ENCODE peak calls at places on chromosomes 2 and 18, in nine cellular contexts. H, J, W, Y, S, M, R, F and Z are unnamed samples.
A peak's percentile ranks its signal among the peaks of the same experiment; 100 is the strongest.

GRCh38 chr2:66440011-66440542 is 5.2 kb downstream of the MEIS1 start:
- DNase-seq in H (no peak), J (no peak), W (no peak), Y (no peak), S (no peak), M (peak; percentile 23), R (no peak), F (no peak), Z (no peak)

GRCh38 chr2:240134466-240134865 is 1.6 kb downstream of the COPS9 start:
- DNase-seq in H (peak; percentile 14), J (no peak), W (peak; percentile 55), Y (no peak), S (no peak), M (no peak), R (no peak), F (no peak), Z (no peak)

GRCh38 chr2:64622443-64623231 is 31.1 kb downstream of the SERTAD2 start:
- DNase-seq in H (no peak), J (peak; percentile 48), W (no peak), Y (no peak), S (no peak), M (no peak), R (no peak), F (peak; percentile 32), Z (no peak)

GRCh38 chr2:239499989-239500914 is 99.4 kb upstream of the HDAC4 start:
- DNase-seq in H (no peak), J (no peak), W (no peak), Y (no peak), S (no peak), M (peak; percentile 38), R (peak; percentile 7), F (no peak), Z (no peak)

GRCh38 chr2:136242687-136243277 is 124.8 kb upstream of the CXCR4 start:
- DNase-seq in H (peak; percentile 60), J (peak; percentile 32), W (no peak), Y (no peak), S (no peak), M (no peak), R (no peak), F (no peak), Z (peak; percentile 30)

GRCh38 chr2:120912101-120912985 is 176.7 kb downstream of the GLI2 start:
- DNase-seq in H (no peak), J (no peak), W (no peak), Y (peak; percentile 90), S (no peak), M (peak; percentile 89), R (no peak), F (peak; percentile 76), Z (no peak)

GRCh38 chr2:229048134-229048533 is 223.0 kb downstream of the PID1 start:
- DNase-seq in H (no peak), J (no peak), W (no peak), Y (no peak), S (no peak), M (no peak), R (no peak), F (no peak), Z (no peak)

GRCh38 chr18:76410660-76411417 is 84.2 kb downstream of the ZNF516 start:
- DNase-seq in H (no peak), J (no peak), W (peak; percentile 7), Y (peak; percentile 18), S (peak; percentile 31), M (no peak), R (no peak), F (no peak), Z (no peak)

GRCh38 chr18:8982416-8983183 is 119.9 kb upstream of the NDUFV2 start:
- DNase-seq in H (no peak), J (peak; percentile 68), W (no peak), Y (peak; percentile 89), S (no peak), M (no peak), R (peak; percentile 76), F (no peak), Z (peak; percentile 57)

GRCh38 chr2:15700610-15701325 is 109.1 kb downstream of the DDX1 start:
- DNase-seq in H (no peak), J (no peak), W (no peak), Y (no peak), S (no peak), M (no peak), R (no peak), F (no peak), Z (no peak)

GRCh38 chr2:191927991-191928390 is 81.1 kb upstream of the CAVIN2 start:
- DNase-seq in H (no peak), J (peak; percentile 47), W (no peak), Y (peak; percentile 62), S (no peak), M (no peak), R (no peak), F (no peak), Z (no peak)

GRCh38 chr18:42296723-42297122 is 341.7 kb downstream of the PIK3C3 start:
- DNase-seq in H (no peak), J (peak; percentile 9), W (no peak), Y (no peak), S (no peak), M (no peak), R (no peak), F (no peak), Z (no peak)

GRCh38 chr2:20143263-20143662 is 81.7 kb downstream of the SDC1 start:
- DNase-seq in H (no peak), J (peak; percentile 38), W (no peak), Y (no peak), S (no peak), M (no peak), R (no peak), F (no peak), Z (no peak)

GRCh38 chr2:235820571-235820970 is 326.7 kb downstream of the AGAP1 start:
- DNase-seq in H (no peak), J (no peak), W (no peak), Y (peak; percentile 4), S (no peak), M (no peak), R (no peak), F (no peak), Z (no peak)

GRCh38 chr18:10798727-10799435 is 273.1 kb downstream of the NAPG start:
- DNase-seq in H (no peak), J (peak; percentile 71), W (no peak), Y (peak; percentile 31), S (no peak), M (no peak), R (no peak), F (no peak), Z (peak; percentile 60)

GRCh38 chr2:174013310-174013751 is 48.2 kb upstream of the SP3 start:
- DNase-seq in H (no peak), J (no peak), W (no peak), Y (no peak), S (no peak), M (peak; percentile 50), R (no peak), F (peak; percentile 67), Z (no peak)

GRCh38 chr2:41441958-41442357 is 605.9 kb upstream of the PKDCC start:
- DNase-seq in H (no peak), J (no peak), W (no peak), Y (no peak), S (no peak), M (no peak), R (no peak), F (no peak), Z (no peak)

GRCh38 chr18:22667158-22667557 is 249.4 kb upstream of the CTAGE1 start:
- DNase-seq in H (no peak), J (no peak), W (no peak), Y (no peak), S (no peak), M (no peak), R (no peak), F (peak; percentile 76), Z (no peak)

GRCh38 chr2:218286570-218287459 is 5.5 kb downstream of the TMBIM1 start:
- DNase-seq in H (peak; percentile 81), J (peak; percentile 96), W (no peak), Y (peak; percentile 97), S (peak; percentile 80), M (peak; percentile 94), R (peak; percentile 90), F (peak; percentile 96), Z (peak; percentile 92)

GRCh38 chr2:30764021-30764800 is 43.0 kb downstream of the CAPN13 start:
- DNase-seq in H (no peak), J (no peak), W (no peak), Y (no peak), S (no peak), M (no peak), R (no peak), F (no peak), Z (no peak)